ENCODE peak calls at places on chromosomes 4 and X, in four cellular contexts. O, K, B and E are unnamed samples. For H3K27me3, the result is how much of the 10 kb centered on the place peaks cover.

GRCh38 chr4:120540625-120541024 is 381.9 kb downstream of the PRDM5 start:
- DNase-seq in B (no peak), K (no peak), O (no peak), E (no peak)

GRCh38 chr4:26067035-26067434 is 153.0 kb downstream of the SMIM20 start:
- DNase-seq in K (no peak), B (no peak), O (no peak), E (no peak)

GRCh38 chrX:115047181-115047580 is 29.8 kb upstream of the IL13RA2 start:
- DNase-seq in B (no peak), K (no peak), O (no peak), E (no peak)

GRCh38 chr4:78265006-78265405 is 207.9 kb downstream of the FRAS1 start:
- DNase-seq in O (no peak), K (no peak), B (no peak), E (no peak)

GRCh38 chr4:1492636-1493539 is 86.6 kb upstream of the NKX1-1 start:
- DNase-seq in O (no peak), B (no peak), K (no peak), E (no peak)

GRCh38 chr4:87042986-87043820 is 108.4 kb downstream of the AFF1 start:
- DNase-seq in O (no peak), K (no peak), B (no peak), E (peak)

GRCh38 chr4:105625214-105625613 is 72.8 kb downstream of the ARHGEF38 start:
- DNase-seq in B (no peak), K (no peak), O (no peak), E (no peak)

GRCh38 chr4:148883891-148884290 is 441.7 kb upstream of the NR3C2 start:
- DNase-seq in K (no peak), B (no peak), O (no peak), E (no peak)

GRCh38 chrX:149060921-149061320 is 444.2 kb downstream of the IDS start:
- DNase-seq in K (no peak), O (no peak), B (no peak), E (no peak)

GRCh38 chrX:51420610-51421009 is 75.8 kb downstream of the NUDT11 start:
- DNase-seq in B (no peak), K (peak), O (peak), E (peak)

GRCh38 chr4:38046735-38047487 is 86.7 kb downstream of the PTTG2 start:
- DNase-seq in B (no peak), O (no peak), K (no peak), E (peak)

GRCh38 chrX:47232803-47233332 is at the start of gene USP11:
- DNase-seq in K (peak), B (no peak), O (peak), E (peak)

GRCh38 chr4:124432500-124432899 is 280.0 kb downstream of the ANKRD50 start:
- DNase-seq in B (no peak), O (no peak), K (no peak), E (no peak)

GRCh38 chrX:71911023-71911730 is 532 bp downstream of the NHSL2 start:
- DNase-seq in O (no peak), K (no peak), B (no peak), E (peak)

GRCh38 chr4:140426610-140427103 is 791 bp downstream of the CLGN start:
- DNase-seq in B (no peak), K (peak), O (peak), E (peak)

GRCh38 chr4:186819357-186820086 is 95.9 kb upstream of the FAT1 start:
- DNase-seq in O (no peak), K (no peak), B (no peak), E (no peak)

GRCh38 chrX:9657590-9658256 is 107.9 kb downstream of the GPR143 start:
- DNase-seq in K (no peak), O (no peak), B (no peak), E (no peak)

GRCh38 chr4:100299019-100299418 is 108.8 kb upstream of the DDIT4L start:
- DNase-seq in K (no peak), O (no peak), B (no peak), E (no peak)

GRCh38 chr4:159296061-159296460 is 193.2 kb downstream of the RAPGEF2 start:
- DNase-seq in B (no peak), O (no peak), K (peak), E (no peak)

GRCh38 chr4:184417802-184418511 is 56.4 kb downstream of the IRF2 start:
- DNase-seq in K (peak), B (peak), O (peak), E (no peak)

GRCh38 chr4:10087152-10087791 is 29.3 kb downstream of the WDR1 start:
- DNase-seq in K (no peak), O (no peak), B (no peak), E (no peak)

GRCh38 chr4:39410415-39410814 is 3.7 kb downstream of the KLB start:
- DNase-seq in O (no peak), K (no peak), B (no peak), E (no peak)

GRCh38 chr4:79653871-79654270 is 245.8 kb upstream of the GK2 start:
- DNase-seq in O (no peak), K (no peak), B (no peak), E (no peak)

GRCh38 chr4:145609494-145610427 is 9.4 kb upstream of the MMAA start:
- DNase-seq in K (peak), O (peak), B (peak), E (peak)

GRCh38 chrX:27555514-27555913 is 34.6 kb upstream of the DCAF8L2 start:
- DNase-seq in O (no peak), K (peak), B (no peak), E (peak)

GRCh38 chr4:81724925-81725329 is 253.2 kb upstream of the RASGEF1B start:
- DNase-seq in O (peak), K (peak), B (peak), E (no peak)

GRCh38 chr4:1973661-1974060 is 35.1 kb downstream of the NELFA start:
- DNase-seq in O (no peak), B (no peak), K (no peak), E (no peak)

GRCh38 chr4:181671672-181672071 is 571.5 kb upstream of the TENM3 start:
- DNase-seq in O (no peak), B (no peak), K (no peak), E (no peak)

GRCh38 chr4:127143460-127144190 is 489.1 kb upstream of the INTU start:
- DNase-seq in B (no peak), K (no peak), O (no peak), E (no peak)

GRCh38 chrX:101686574-101686973 is 26.9 kb upstream of the ARMCX2 start:
- DNase-seq in K (no peak), O (no peak), B (no peak), E (peak)

GRCh38 chr4:10008208-10009005 is 12.9 kb downstream of the SLC2A9 start:
- DNase-seq in B (no peak), O (no peak), K (no peak), E (no peak)

GRCh38 chr4:45636175-45636574 is 487.7 kb downstream of the GABRG1 start:
- DNase-seq in K (no peak), B (no peak), O (no peak), E (no peak)

GRCh38 chrX:22999696-23000223 is at the start of gene DDX53:
- DNase-seq in O (peak), B (no peak), K (no peak), E (peak)
- H3K27me3 ChIP-seq in O (under half), B (under half), K (under half), E (under half)

GRCh38 chr4:165398570-165398969 is 19.8 kb downstream of the CPE start:
- DNase-seq in B (no peak), O (peak), K (no peak), E (peak)
- TF ChIP-seq CREB1 in B (no peak), O (no peak), K (no peak), E (no peak)

DNA sequence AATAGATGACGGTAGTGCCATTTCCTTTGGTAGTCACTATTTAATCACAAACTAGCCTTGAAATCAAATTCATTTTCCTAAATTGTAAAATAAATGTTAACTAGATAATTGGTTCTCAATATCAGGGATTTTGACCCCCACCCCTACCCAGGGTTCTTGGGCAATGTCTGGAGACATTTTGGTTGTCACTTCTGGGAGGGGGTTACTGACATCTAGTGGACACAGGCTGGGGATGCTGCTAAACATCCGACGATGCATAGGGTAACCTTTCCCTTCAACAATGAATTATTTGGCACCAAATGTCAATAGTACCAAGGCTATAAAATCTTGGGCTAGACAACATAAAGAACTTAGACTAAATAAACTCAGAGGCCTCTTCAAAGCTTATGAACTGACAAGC is 285.8 kb upstream of the TRPC5 start:
- DNase-seq in K (no peak), O (no peak), B (no peak), E (peak)
- TF ChIP-seq REST in K (no peak), O (no peak), B (no peak), E (no peak)

DNA sequence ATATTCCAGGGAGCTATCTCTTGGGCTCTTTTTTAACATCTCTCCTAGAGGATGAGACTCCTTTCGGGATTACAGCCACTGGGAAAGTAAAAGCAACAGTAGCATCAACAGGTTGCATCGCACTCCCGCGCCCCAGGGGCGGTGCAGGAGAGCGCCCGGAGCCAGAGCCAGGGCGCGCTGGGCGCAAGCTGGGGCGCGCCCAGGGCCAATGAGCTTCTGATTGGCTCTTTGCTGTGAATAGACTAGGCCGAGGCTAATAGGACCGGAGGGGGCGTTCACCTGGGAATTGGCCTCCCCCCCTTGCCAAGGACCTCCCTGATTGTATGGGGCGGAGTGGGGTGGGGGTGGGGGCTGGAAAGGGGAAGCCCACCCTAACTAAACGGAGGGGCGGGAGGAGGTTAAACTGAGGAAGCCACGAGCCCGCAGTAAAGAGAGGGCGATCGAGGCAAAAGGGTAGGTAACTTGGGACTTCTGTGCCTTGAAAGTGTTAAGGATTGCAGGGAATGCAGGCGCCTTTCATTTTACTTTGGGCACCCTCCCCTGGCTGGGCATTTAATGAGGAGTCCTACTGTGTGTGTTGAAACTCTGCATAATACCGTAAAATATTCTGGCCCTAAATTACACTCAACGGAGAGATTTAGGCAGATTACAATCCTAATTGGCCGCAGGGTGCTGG is 1.1 kb upstream of the ATOH1 start:
- DNase-seq in K (no peak), B (no peak), O (no peak), E (peak)
- H3K27me3 ChIP-seq in K (half or more), B (under half), O (under half), E (half or more)

GRCh38 chr4:6418193-6418755 is 54.1 kb downstream of the PPP2R2C start:
- DNase-seq in B (no peak), O (no peak), K (no peak), E (no peak)
- TF ChIP-seq CREB1 in B (no peak), O (no peak), K (no peak), E (no peak)